ENCODE peak calls at places on chromosome 5, in five cellular contexts. One of them, this sample, is unnamed.
A peak's percentile ranks its signal among the peaks of the same experiment; 100 is the strongest.

GRCh38 chr5:174734571-174735497 is 10.5 kb downstream of the MSX2 start:
- DNase-seq in gastrocnemius medialis: no peak
- DNase-seq in BJ: no peak
- DNase-seq in NCI-H748 treated with DMSO at 0.1 percent for 48 hours: no peak
- DNase-seq in left colon: no peak
- DNase-seq in this sample: no peak

GRCh38 chr5:28523887-28524637 is 1485.7 kb upstream of the CDH9 start:
- DNase-seq in BJ: no peak
- DNase-seq in gastrocnemius medialis: no peak
- DNase-seq in NCI-H748 treated with DMSO at 0.1 percent for 48 hours: no peak
- DNase-seq in left colon: no peak
- DNase-seq in this sample: no peak

GRCh38 chr5:121691478-121691877 is 160.2 kb upstream of the FTMT start:
- DNase-seq in NCI-H748 treated with DMSO at 0.1 percent for 48 hours: no peak
- DNase-seq in left colon: no peak
- DNase-seq in BJ: no peak
- DNase-seq in gastrocnemius medialis: no peak
- DNase-seq in this sample: no peak

GRCh38 chr5:178537467-178538381 is 52.5 kb downstream of the COL23A1 start:
- DNase-seq in left colon: no peak
- DNase-seq in gastrocnemius medialis: no peak
- DNase-seq in NCI-H748 treated with DMSO at 0.1 percent for 48 hours: no peak
- DNase-seq in BJ: no peak
- DNase-seq in this sample: no peak

GRCh38 chr5:112787261-112787660 is 49.6 kb downstream of the APC start:
- DNase-seq in NCI-H748 treated with DMSO at 0.1 percent for 48 hours: no peak
- DNase-seq in gastrocnemius medialis: no peak
- DNase-seq in BJ: no peak
- DNase-seq in left colon: no peak
- DNase-seq in this sample: no peak

GRCh38 chr5:170221319-170221718 is 11.5 kb upstream of the C5orf58 start:
- DNase-seq in BJ: no peak
- DNase-seq in gastrocnemius medialis: no peak
- DNase-seq in left colon: no peak
- DNase-seq in NCI-H748 treated with DMSO at 0.1 percent for 48 hours: peak; percentile 58
- DNase-seq in this sample: no peak

GRCh38 chr5:154302181-154302580 is 111.6 kb downstream of the GALNT10 start:
- DNase-seq in left colon: peak; percentile 40
- DNase-seq in gastrocnemius medialis: peak; percentile 16
- DNase-seq in BJ: no peak
- DNase-seq in NCI-H748 treated with DMSO at 0.1 percent for 48 hours: no peak
- DNase-seq in this sample: no peak

GRCh38 chr5:180472269-180472668 is 21.9 kb upstream of the CNOT6 start:
- DNase-seq in left colon: no peak
- DNase-seq in NCI-H748 treated with DMSO at 0.1 percent for 48 hours: no peak
- DNase-seq in gastrocnemius medialis: no peak
- DNase-seq in BJ: no peak
- DNase-seq in this sample: no peak

GRCh38 chr5:131766689-131767088 is 30.1 kb downstream of the FNIP1 start:
- DNase-seq in gastrocnemius medialis: no peak
- DNase-seq in NCI-H748 treated with DMSO at 0.1 percent for 48 hours: no peak
- DNase-seq in BJ: no peak
- DNase-seq in left colon: no peak
- DNase-seq in this sample: no peak

GRCh38 chr5:153153086-153153485 is 337.4 kb upstream of the GRIA1 start:
- DNase-seq in NCI-H748 treated with DMSO at 0.1 percent for 48 hours: no peak
- DNase-seq in left colon: no peak
- DNase-seq in gastrocnemius medialis: no peak
- DNase-seq in BJ: peak; percentile 31
- DNase-seq in this sample: no peak

GRCh38 chr5:180154821-180155220 is 54.2 kb downstream of the RASGEF1C start:
- DNase-seq in left colon: no peak
- DNase-seq in NCI-H748 treated with DMSO at 0.1 percent for 48 hours: no peak
- DNase-seq in gastrocnemius medialis: no peak
- DNase-seq in BJ: no peak
- DNase-seq in this sample: no peak

GRCh38 chr5:157607371-157608161 is 32.0 kb upstream of the ADAM19 start:
- DNase-seq in left colon: no peak
- DNase-seq in BJ: no peak
- DNase-seq in NCI-H748 treated with DMSO at 0.1 percent for 48 hours: no peak
- DNase-seq in gastrocnemius medialis: no peak
- DNase-seq in this sample: no peak

GRCh38 chr5:138469540-138470321 is 4.5 kb downstream of the EGR1 start:
- DNase-seq in BJ: no peak
- DNase-seq in NCI-H748 treated with DMSO at 0.1 percent for 48 hours: no peak
- DNase-seq in left colon: no peak
- DNase-seq in gastrocnemius medialis: no peak
- DNase-seq in this sample: no peak

GRCh38 chr5:125148706-125149105 is 402.3 kb upstream of the ZNF608 start:
- DNase-seq in left colon: no peak
- DNase-seq in NCI-H748 treated with DMSO at 0.1 percent for 48 hours: no peak
- DNase-seq in BJ: no peak
- DNase-seq in gastrocnemius medialis: no peak
- DNase-seq in this sample: no peak

GRCh38 chr5:92514901-92515300 is 1066.1 kb downstream of the NR2F1-AS1 start:
- DNase-seq in gastrocnemius medialis: no peak
- DNase-seq in NCI-H748 treated with DMSO at 0.1 percent for 48 hours: no peak
- DNase-seq in BJ: peak; percentile 37
- DNase-seq in left colon: no peak
- DNase-seq in this sample: no peak

GRCh38 chr5:66238435-66238834 is 94.3 kb downstream of the SREK1 start:
- DNase-seq in BJ: no peak
- DNase-seq in gastrocnemius medialis: no peak
- DNase-seq in NCI-H748 treated with DMSO at 0.1 percent for 48 hours: peak; percentile 33
- DNase-seq in left colon: no peak
- DNase-seq in this sample: no peak

This sample was measured in NCI-H510A treated with DMSO at 0.1 percent for 48 hours.